ENCODE peak calls at places on chromosomes 7 and 10, in seven cellular contexts. L, G, X, D, O, S and B are unnamed samples.

GRCh38 chr7:133704436-133704835 is 422.7 kb upstream of the LRGUK start:
- DNase-seq in D (no peak), L (no peak), O (no peak), G (no peak), S (no peak), X (no peak), B (no peak)

GRCh38 chr10:132257271-132257670 is 50.5 kb downstream of the STK32C start:
- DNase-seq in S (no peak), G (no peak), D (no peak), O (no peak), X (no peak), L (peak), B (no peak)

GRCh38 chr7:12610899-12611298 is 40.4 kb downstream of the SCIN start:
- DNase-seq in X (no peak), S (no peak), L (no peak), O (no peak), G (no peak), D (no peak), B (no peak)

GRCh38 chr10:106682175-106682574 is 482.3 kb downstream of the SORCS1 start:
- DNase-seq in L (peak), O (no peak), G (no peak), D (no peak), X (no peak), S (no peak), B (no peak)

GRCh38 chr10:33155720-33156638 is 178.5 kb downstream of the NRP1 start:
- DNase-seq in S (no peak), D (no peak), L (peak), X (peak), G (no peak), O (no peak), B (no peak)

GRCh38 chr7:50142421-50143113 is 49.5 kb upstream of the ZPBP start:
- DNase-seq in S (no peak), X (no peak), O (no peak), D (peak), L (peak), G (no peak), B (no peak)

GRCh38 chr7:32658034-32658944 is 163.0 kb downstream of the AVL9 start:
- DNase-seq in S (no peak), L (peak), G (peak), D (no peak), X (no peak), O (no peak), B (no peak)

GRCh38 chr10:26437637-26438461 is at the start of gene APBB1IP:
- DNase-seq in S (no peak), O (peak), X (peak), L (no peak), D (peak), G (peak), B (peak)

GRCh38 chr10:77105756-77106155 is 531.9 kb downstream of the KCNMA1 start:
- DNase-seq in L (no peak), X (no peak), O (no peak), D (no peak), G (no peak), S (no peak), B (no peak)

DNA sequence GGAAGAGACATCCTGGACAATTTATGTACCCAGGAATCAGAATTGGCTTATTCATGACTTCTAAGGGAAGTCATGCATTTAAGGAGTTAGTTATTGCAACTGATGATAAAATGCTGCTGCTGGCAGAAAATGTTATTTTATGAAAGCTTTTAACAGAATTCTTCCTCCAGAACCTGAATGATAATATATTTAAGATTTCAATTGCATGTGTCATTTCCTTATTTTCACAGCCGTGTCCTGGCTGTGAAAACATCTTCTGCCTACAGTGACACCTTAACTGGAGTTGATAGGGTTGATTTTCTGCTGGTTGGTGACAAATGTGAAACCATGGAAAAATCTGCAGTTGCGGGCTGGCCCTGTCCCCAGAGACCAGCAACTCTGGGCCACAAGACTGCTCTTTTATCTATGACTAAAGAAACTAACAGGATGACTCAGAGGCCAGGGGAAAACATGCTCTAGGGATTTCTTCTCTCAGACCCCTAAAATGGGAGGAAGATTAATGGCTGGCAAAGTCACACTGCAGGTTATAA is 12.3 kb upstream of the TRUB1 start:
- DNase-seq in D (no peak), G (no peak), L (peak), S (no peak), O (no peak), X (peak), B (no peak)
- TF ChIP-seq CTCF in D (no peak), G (no peak), L (no peak), S (no peak), O (no peak), X (no peak), B (no peak)

DNA sequence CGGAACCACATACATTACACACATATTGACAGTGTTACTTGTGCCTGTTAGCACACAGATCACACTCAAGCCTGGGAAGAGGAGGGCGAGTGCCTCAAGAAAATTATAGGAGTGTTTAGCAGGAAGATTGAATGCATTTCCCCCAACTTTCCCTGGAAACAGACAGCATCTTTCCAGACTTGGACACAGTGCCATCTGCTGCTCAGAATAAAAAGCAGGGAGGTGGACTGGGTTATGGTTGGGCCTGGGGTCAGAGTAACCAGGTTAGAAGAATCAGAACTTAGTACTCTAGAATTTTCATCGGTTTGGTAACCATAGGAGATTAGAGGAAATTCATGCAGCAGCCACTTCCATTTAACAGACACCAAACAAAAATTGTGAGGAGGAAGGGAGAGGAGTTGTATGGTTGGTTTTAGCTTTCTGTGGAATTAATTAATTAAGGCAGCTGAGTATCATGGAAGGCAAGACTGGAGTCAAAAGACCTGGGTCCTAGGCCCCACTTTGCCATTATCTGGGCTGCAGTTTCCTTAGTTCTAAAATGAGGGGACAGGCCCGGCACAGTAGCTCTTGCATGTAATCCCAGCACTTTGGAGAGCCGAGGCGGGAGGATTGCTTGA is 43.4 kb upstream of the OPTN start:
- DNase-seq in O (no peak), X (no peak), S (no peak), L (peak), G (no peak), D (no peak), B (no peak)
- TF ChIP-seq CTCF in O (no peak), X (no peak), S (peak), L (peak), G (no peak), D (no peak), B (no peak)

GRCh38 chr7:98483276-98483963 is 82.5 kb upstream of the BAIAP2L1 start:
- DNase-seq in X (no peak), O (no peak), D (no peak), L (no peak), G (no peak), S (no peak), B (no peak)
- TF ChIP-seq CTCF in X (no peak), O (no peak), D (no peak), L (no peak), G (no peak), S (no peak), B (no peak)

DNA sequence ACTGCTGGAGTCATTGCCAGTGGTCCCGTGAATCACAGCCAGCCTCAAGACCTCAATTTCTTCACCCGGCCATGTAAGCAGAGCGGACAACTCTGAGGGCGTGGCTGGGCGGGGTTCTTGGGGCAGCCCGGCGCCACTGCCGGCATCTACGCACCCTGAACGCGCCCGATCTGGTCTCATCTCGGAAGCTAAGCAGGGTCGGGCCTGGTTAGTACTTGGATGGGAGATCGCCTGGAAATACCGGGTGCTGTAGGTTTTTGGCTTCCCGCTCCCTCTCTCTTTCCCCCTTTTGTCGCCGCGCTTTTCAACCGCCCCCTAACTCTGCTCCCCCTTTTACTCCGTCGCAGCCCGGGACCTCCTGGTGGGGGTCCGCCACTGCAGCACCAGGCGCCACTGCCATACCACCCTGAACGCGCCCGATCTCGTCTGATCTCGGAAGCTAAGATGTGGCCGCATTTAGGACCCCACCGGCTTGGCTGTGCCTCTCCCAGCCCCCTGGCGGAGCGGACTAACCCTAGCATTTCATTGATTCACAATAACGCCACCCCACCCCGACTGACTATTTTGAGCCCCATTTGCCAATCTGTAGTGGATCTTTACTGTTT is 25.3 kb downstream of the GARIN1A start:
- DNase-seq in D (peak), O (peak), L (peak), G (peak), S (peak), X (peak), B (peak)
- TF ChIP-seq CTCF in D (no peak), O (no peak), L (no peak), G (peak), S (peak), X (no peak), B (no peak)

GRCh38 chr10:69961168-69961863 is 91.3 kb upstream of the MACROH2A2 start:
- DNase-seq in L (no peak), X (peak), O (no peak), S (peak), G (no peak), D (no peak), B (no peak)
- TF ChIP-seq CTCF in L (peak), X (no peak), O (no peak), S (peak), G (peak), D (no peak), B (peak)

DNA sequence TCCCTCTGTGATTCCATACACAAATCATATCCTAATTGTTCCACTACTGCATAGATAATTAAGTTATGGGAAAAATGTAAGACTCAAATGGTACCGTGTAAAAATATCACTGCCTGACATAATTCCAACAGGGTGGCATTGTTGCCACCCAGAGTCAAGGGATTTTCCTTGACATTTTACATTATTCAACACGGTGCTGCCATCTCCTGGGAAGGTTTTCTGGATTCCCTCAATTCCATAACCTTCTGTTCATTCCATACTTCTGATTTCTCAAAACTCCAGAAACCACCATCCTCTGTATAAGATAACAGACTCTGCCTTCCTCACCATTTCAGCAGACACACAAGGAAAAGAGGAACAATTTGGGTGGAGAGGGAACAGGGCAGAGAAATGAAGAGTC is 495.9 kb downstream of the XPNPEP1 start:
- DNase-seq in G (no peak), O (no peak), X (no peak), S (no peak), D (no peak), L (no peak), B (no peak)
- TF ChIP-seq CTCF in G (no peak), O (no peak), X (no peak), S (peak), D (no peak), L (no peak), B (no peak)

DNA sequence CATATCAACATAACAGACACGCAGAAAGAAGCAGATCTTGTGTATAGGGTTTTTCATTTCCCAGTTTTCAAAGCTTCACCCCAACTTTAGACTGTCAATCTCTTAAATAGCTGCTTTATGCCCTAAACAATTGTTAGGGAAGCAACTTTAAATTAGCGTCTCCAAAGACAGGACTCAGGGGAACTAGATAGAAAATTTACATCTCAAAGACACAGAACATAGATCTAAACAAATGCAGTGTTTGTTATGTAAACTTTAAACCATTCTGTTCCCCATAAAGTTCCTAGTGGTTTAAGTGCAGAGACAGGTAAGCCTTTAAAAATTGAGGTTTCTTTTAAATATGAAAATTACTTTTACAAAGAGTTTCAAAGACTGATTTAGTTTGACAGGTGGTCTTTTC is 379.2 kb upstream of the GHITM start:
- DNase-seq in G (no peak), L (no peak), D (no peak), X (no peak), O (no peak), S (no peak), B (no peak)
- TF ChIP-seq CTCF in G (no peak), L (no peak), D (no peak), X (no peak), O (no peak), S (no peak), B (no peak)

GRCh38 chr10:113950268-113950667 is 93.4 kb upstream of the ADRB1 start:
- DNase-seq in S (no peak), O (no peak), D (no peak), L (no peak), G (no peak), X (no peak), B (no peak)

GRCh38 chr10:113957013-113957412 is 86.7 kb upstream of the ADRB1 start:
- DNase-seq in X (no peak), D (no peak), S (no peak), G (no peak), L (peak), O (no peak), B (no peak)

GRCh38 chr10:113958631-113959382 is 84.9 kb upstream of the ADRB1 start:
- DNase-seq in X (peak), L (peak), S (no peak), O (no peak), D (no peak), G (peak), B (no peak)

GRCh38 chr10:113959383-113959760 is 84.3 kb upstream of the ADRB1 start:
- DNase-seq in O (no peak), L (no peak), G (peak), D (no peak), X (peak), S (no peak), B (no peak)

DNA sequence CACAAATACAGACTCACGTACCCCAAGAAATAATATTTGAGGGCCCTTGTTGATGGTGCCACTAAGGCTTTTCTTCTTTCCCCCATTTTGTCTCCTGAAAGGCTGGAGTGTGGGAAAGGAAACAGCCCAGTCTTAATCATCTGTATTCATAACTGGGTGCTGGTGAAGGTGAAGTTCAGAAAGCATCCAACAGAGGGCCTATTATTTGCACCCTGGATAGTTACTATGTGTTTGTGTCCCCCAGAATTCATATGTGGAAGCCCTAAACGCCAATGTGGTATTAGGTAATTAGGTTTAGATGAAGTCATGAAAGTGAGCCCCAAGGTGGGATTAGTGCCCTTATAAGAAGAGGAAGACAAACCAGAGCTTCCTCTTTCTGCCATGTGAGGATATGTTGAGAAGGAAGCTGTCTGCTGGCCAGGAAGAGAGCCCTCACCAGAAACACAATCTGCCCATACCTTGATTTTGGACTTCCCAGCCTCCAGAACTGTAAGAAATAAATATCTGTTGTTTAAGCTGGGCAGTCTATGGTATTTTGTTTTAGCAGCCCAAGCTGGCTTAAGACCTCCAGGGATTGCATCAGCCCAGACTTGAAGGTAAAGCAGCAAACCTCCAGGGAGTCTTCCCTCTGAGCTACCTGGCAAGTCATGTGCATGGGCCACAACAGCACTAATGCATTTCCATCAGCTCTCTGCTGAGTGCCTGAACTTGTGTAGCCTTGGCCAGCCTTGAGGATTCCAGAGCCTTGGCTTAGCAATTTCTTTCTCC is 90.0 kb upstream of the ADRB1 start:
- DNase-seq in X (no peak), G (no peak), D (no peak), O (no peak), S (no peak), L (peak), B (no peak)
- TF ChIP-seq CTCF in X (no peak), G (peak), D (no peak), O (no peak), S (peak), L (no peak), B (no peak)

GRCh38 chr10:116829711-116830110 is 19.6 kb upstream of the ENO4 start:
- DNase-seq in G (no peak), X (no peak), O (no peak), S (no peak), L (no peak), D (no peak), B (no peak)

GRCh38 chr10:116828121-116828520 is 21.2 kb upstream of the ENO4 start:
- DNase-seq in S (no peak), G (no peak), X (no peak), D (no peak), L (no peak), O (no peak), B (no peak)

GRCh38 chr10:116826803-116827202 is 22.5 kb upstream of the ENO4 start:
- DNase-seq in G (no peak), X (no peak), L (peak), O (no peak), S (no peak), D (no peak), B (no peak)

GRCh38 chr10:116825901-116826300 is 23.4 kb upstream of the ENO4 start:
- DNase-seq in L (no peak), S (no peak), O (no peak), X (no peak), G (no peak), D (no peak), B (no peak)

GRCh38 chr10:116827214-116827671 is 22.1 kb upstream of the ENO4 start:
- DNase-seq in X (no peak), L (no peak), G (no peak), D (no peak), S (no peak), O (no peak), B (no peak)
- TF ChIP-seq CTCF in X (no peak), L (no peak), G (no peak), D (no peak), S (no peak), O (no peak), B (no peak)

GRCh38 chr10:22259280-22259679 is 41.5 kb upstream of the EBLN1 start:
- DNase-seq in D (no peak), X (peak), O (no peak), L (no peak), S (no peak), G (no peak), B (no peak)
- TF ChIP-seq CTCF in D (peak), X (peak), O (no peak), L (no peak), S (peak), G (no peak), B (no peak)